ENCODE peak calls at places on chromosome 18, in nine cellular contexts. T is adrenal gland; S is fibroblast of pulmonary artery; I is GM12865; C is HFFc6; N is progenitor cell of endocrine pancreas; Z is NCI-H774; U is fibroblast of villous mesenchyme; X is activated CD4-positive, alpha-beta T cell treated with anti-CD3 and anti-CD28 coated beads, Interleukin-2, amount 50 U/mL, for 1 hour. G is an unnamed sample.

GRCh38 chr18:48545690-48546365 is 7.0 kb downstream of the CTIF start:
- DNase-seq in N (no peak), Z (peak), T (peak), U (peak), S (peak), C (peak), X (no peak), I (no peak), G (peak)

GRCh38 chr18:4524096-4524495 is 69.0 kb upstream of the DLGAP1 start:
- DNase-seq in I (no peak), U (no peak), Z (no peak), N (no peak), T (no peak), C (no peak), S (no peak), X (no peak), G (no peak)

GRCh38 chr18:74373428-74373827 is 57.8 kb downstream of the C18orf63 start:
- DNase-seq in Z (no peak), X (peak), C (no peak), N (no peak), T (no peak), I (no peak), S (no peak), U (no peak), G (no peak)

GRCh38 chr18:61893971-61894750 is 1.4 kb upstream of the RNF152 start:
- DNase-seq in I (peak), S (peak), Z (peak), C (peak), X (peak), T (peak), N (peak), U (peak), G (peak)

GRCh38 chr18:35267161-35267651 is 22.8 kb downstream of the ZSCAN30 start:
- DNase-seq in I (no peak), C (no peak), Z (peak), N (no peak), S (peak), X (peak), U (peak), T (peak), G (no peak)

GRCh38 chr18:57780318-57781127 is 22.6 kb downstream of the ATP8B1 start:
- DNase-seq in U (peak), C (peak), I (peak), Z (no peak), N (no peak), X (no peak), S (peak), T (no peak), G (peak)

GRCh38 chr18:36724169-36724568 is 104.6 kb downstream of the TPGS2 start:
- DNase-seq in S (no peak), U (no peak), C (no peak), Z (no peak), I (no peak), T (no peak), X (no peak), N (no peak), G (no peak)

GRCh38 chr18:66495844-66496243 is 108.0 kb downstream of the CDH19 start:
- DNase-seq in S (peak), U (peak), T (peak), I (peak), X (no peak), N (peak), C (no peak), Z (peak), G (peak)

GRCh38 chr18:38028941-38029340 is 463.3 kb upstream of the CELF4 start:
- DNase-seq in Z (no peak), T (no peak), X (no peak), C (no peak), I (no peak), N (no peak), U (no peak), S (no peak), G (no peak)

GRCh38 chr18:49177071-49177470 is 226.3 kb upstream of the SMAD7 start:
- DNase-seq in U (peak), S (no peak), I (no peak), Z (no peak), T (no peak), C (no peak), N (no peak), X (no peak), G (no peak)

GRCh38 chr18:3442894-3443293 is 7.1 kb upstream of the TGIF1 start:
- DNase-seq in X (no peak), I (no peak), T (no peak), U (no peak), Z (no peak), S (no peak), C (no peak), N (no peak), G (no peak)

GRCh38 chr18:63962137-63962536 is 7.7 kb upstream of the SERPINB8 start:
- DNase-seq in I (no peak), T (no peak), U (no peak), S (no peak), X (no peak), Z (no peak), C (no peak), N (no peak), G (no peak)

GRCh38 chr18:45590060-45590537 is 25.2 kb upstream of the SLC14A2 start:
- DNase-seq in U (peak), S (no peak), N (no peak), T (no peak), C (no peak), I (no peak), Z (no peak), X (no peak), G (no peak)

GRCh38 chr18:30454920-30455319 is 587.6 kb downstream of the DSC3 start:
- DNase-seq in T (no peak), X (no peak), I (no peak), U (no peak), Z (no peak), C (no peak), S (no peak), N (no peak), G (no peak)

GRCh38 chr18:49846718-49847470 is 33.6 kb upstream of the ACAA2 start:
- DNase-seq in T (no peak), I (no peak), N (no peak), S (no peak), U (no peak), X (no peak), C (no peak), Z (no peak), G (no peak)

GRCh38 chr18:75384144-75384543 is 43.4 kb downstream of the SMIM21 start:
- DNase-seq in T (no peak), I (no peak), X (no peak), Z (no peak), N (no peak), C (no peak), U (no peak), S (no peak), G (no peak)

GRCh38 chr18:79493801-79494211 is 98.1 kb downstream of the NFATC1 start:
- DNase-seq in U (no peak), C (no peak), I (no peak), S (no peak), X (no peak), T (no peak), Z (no peak), N (no peak), G (no peak)